ENCODE peak calls at places on chromosomes 11 and 22, in four cellular contexts. U is NCI-H1436, P is fibroblast of the aortic adventitia, X is fibroblast of lung. G is an unnamed sample.

GRCh38 chr22:35458547-35459422 is 58.8 kb downstream of the MCM5 start:
- DNase-seq in U (no peak), P (no peak), X (no peak), G (no peak)

GRCh38 chr11:120618399-120618798 is 106.9 kb downstream of the GRIK4 start:
- DNase-seq in U (no peak), P (no peak), X (no peak), G (no peak)

GRCh38 chr11:78289547-78290292 is 101.0 kb downstream of the USP35 start:
- DNase-seq in U (no peak), P (no peak), X (no peak), G (no peak)

GRCh38 chr11:927871-928270 is 2.2 kb downstream of the AP2A2 start:
- DNase-seq in U (peak; percentile 48), P (no peak), X (no peak), G (no peak)

GRCh38 chr22:22817468-22818201 is 70.0 kb upstream of the IGLL5 start:
- DNase-seq in U (no peak), P (no peak), X (no peak), G (no peak)

GRCh38 chr11:32635819-32636218 is 52.2 kb downstream of the EIF3M start:
- DNase-seq in U (no peak), P (no peak), X (no peak), G (no peak)

GRCh38 chr11:113664069-113664980 is 41.8 kb downstream of the TMPRSS5 start:
- DNase-seq in U (no peak), P (peak; percentile 30), X (peak; percentile 95), G (no peak)

GRCh38 chr11:120296554-120296953 is 28.5 kb upstream of the TLCD5 start:
- DNase-seq in U (no peak), P (no peak), X (no peak), G (no peak)

GRCh38 chr22:31122532-31123291 is at the start of gene INPP5J:
- DNase-seq in U (peak; percentile 54), P (peak; percentile 37), X (peak; percentile 57), G (peak; percentile 57)

GRCh38 chr11:113994077-113994954 is 19.4 kb downstream of the HTR3A start:
- DNase-seq in U (peak; percentile 24), P (no peak), X (no peak), G (peak; percentile 3)

GRCh38 chr11:113865873-113866272 is 9.5 kb downstream of the USP28 start:
- DNase-seq in U (no peak), P (no peak), X (no peak), G (no peak)

GRCh38 chr11:126405906-126406305 is 50.4 kb downstream of the ST3GAL4 start:
- DNase-seq in U (no peak), P (no peak), X (no peak), G (no peak)

GRCh38 chr22:19929586-19930302 is 11.8 kb upstream of the COMT start:
- DNase-seq in U (no peak), P (no peak), X (no peak), G (no peak)

GRCh38 chr11:112795142-112795815 is 165.9 kb upstream of the NCAM1 start:
- DNase-seq in U (no peak), P (peak; percentile 67), X (peak; percentile 53), G (peak; percentile 68)

GRCh38 chr11:92867913-92868619 is 101.4 kb upstream of the MTNR1B start:
- DNase-seq in U (peak; percentile 85), P (no peak), X (no peak), G (no peak)

GRCh38 chr11:17779861-17780594 is 45.4 kb downstream of the KCNC1 start:
- DNase-seq in U (no peak), P (no peak), X (no peak), G (no peak)

GRCh38 chr11:68763181-68763721 is 11.9 kb upstream of the TESMIN start:
- DNase-seq in U (no peak), P (no peak), X (no peak), G (no peak)

GRCh38 chr22:47781427-47782111 is 1019.1 kb downstream of the TBC1D22A start:
- DNase-seq in U (no peak), P (no peak), X (no peak), G (no peak)

GRCh38 chr11:113896156-113896879 is 8.3 kb upstream of the HTR3B start:
- DNase-seq in U (peak; percentile 42), P (peak; percentile 41), X (peak; percentile 6), G (peak; percentile 40)

GRCh38 chr11:131748146-131749050 is 378.0 kb downstream of the NTM start:
- DNase-seq in U (peak; percentile 24), P (peak; percentile 84), X (peak; percentile 68), G (peak; percentile 66)

GRCh38 chr11:112440518-112440917 is 179.9 kb upstream of the PLET1 start:
- DNase-seq in U (no peak), P (no peak), X (no peak), G (no peak)

G was measured in SK-MEL-5.